ENCODE peak calls at places on chromosomes 7 and 10, in five cellular contexts. D is neural progenitor cell, N is ovary, I is IMR-90, J is left ventricle myocardium inferior. X is an unnamed sample.

GRCh38 chr10:79103078-79103477 is 34.3 kb downstream of the ZMIZ1 start:
- DNase-seq in D (no peak), N (no peak), I (no peak), J (no peak), X (no peak)

GRCh38 chr7:108062250-108063014 is 59.5 kb upstream of the LAMB1 start:
- DNase-seq in D (no peak), N (no peak), I (peak; percentile 59), J (no peak), X (no peak)

GRCh38 chr7:152872745-152873118 is 113.2 kb downstream of the ACTR3B start:
- DNase-seq in D (no peak), N (no peak), I (no peak), J (no peak), X (no peak)

GRCh38 chr10:106836923-106837322 is 327.6 kb downstream of the SORCS1 start:
- DNase-seq in D (no peak), N (no peak), I (no peak), J (no peak), X (no peak)

GRCh38 chr7:45088821-45089313 is at the start of gene NACAD:
- DNase-seq in D (peak; percentile 63), N (peak; percentile 83), I (peak; percentile 18), J (peak; percentile 53), X (no peak)

GRCh38 chr10:58291538-58292174 is 22.7 kb downstream of the CISD1 start:
- DNase-seq in D (peak; percentile 17), N (no peak), I (peak; percentile 71), J (no peak), X (no peak)

GRCh38 chr10:119281581-119282071 is 74.3 kb downstream of the GRK5 start:
- DNase-seq in D (no peak), N (peak; percentile 83), I (no peak), J (peak; percentile 89), X (no peak)

GRCh38 chr7:29853072-29853471 is 46.8 kb downstream of the WIPF3 start:
- DNase-seq in D (no peak), N (no peak), I (no peak), J (no peak), X (no peak)

GRCh38 chr10:71220689-71221540 is 8.5 kb downstream of the UNC5B start:
- DNase-seq in D (no peak), N (peak; percentile 19), I (no peak), J (no peak), X (no peak)

GRCh38 chr7:142499641-142500040 is 241.8 kb upstream of the PRSS58 start:
- DNase-seq in D (no peak), N (no peak), I (no peak), J (no peak), X (no peak)

GRCh38 chr10:7551891-7552731 is 114.7 kb downstream of the ITIH5 start:
- DNase-seq in D (peak; percentile 73), N (no peak), I (no peak), J (peak; percentile 55), X (no peak)

GRCh38 chr10:112958275-112958995 is 8.4 kb downstream of the TCF7L2 start:
- DNase-seq in D (no peak), N (no peak), I (peak; percentile 97), J (no peak), X (no peak)

GRCh38 chr7:138798836-138799235 is 840 bp upstream of the ATP6V0A4 start:
- DNase-seq in D (no peak), N (no peak), I (no peak), J (no peak), X (no peak)

GRCh38 chr10:114916653-114917052 is 21.3 kb upstream of the TRUB1 start:
- DNase-seq in D (no peak), N (no peak), I (no peak), J (no peak), X (no peak)

GRCh38 chr7:78487464-78487863 is 688.9 kb downstream of the PHTF2 start:
- DNase-seq in D (no peak), N (no peak), I (no peak), J (no peak), X (no peak)

GRCh38 chr10:19333631-19334030 is 285.0 kb downstream of the MALRD1 start:
- DNase-seq in D (no peak), N (no peak), I (no peak), J (no peak), X (no peak)

GRCh38 chr7:87474533-87475358 is 734 bp downstream of the ABCB4 start:
- DNase-seq in D (peak; percentile 26), N (no peak), I (no peak), J (no peak), X (no peak)

GRCh38 chr7:104943502-104944343 is 70.3 kb upstream of the KMT2E start:
- DNase-seq in D (no peak), N (peak; percentile 50), I (no peak), J (peak; percentile 40), X (peak; percentile 89)

GRCh38 chr10:118042827-118043242 is 3.9 kb downstream of the RAB11FIP2 start:
- DNase-seq in D (no peak), N (no peak), I (no peak), J (no peak), X (no peak)

GRCh38 chr10:89310092-89310886 is 8.4 kb downstream of the IFIT2 start:
- DNase-seq in D (no peak), N (no peak), I (no peak), J (no peak), X (no peak)

GRCh38 chr10:101218423-101219136 is 10.7 kb downstream of the LBX1 start:
- DNase-seq in D (no peak), N (no peak), I (no peak), J (no peak), X (no peak)

GRCh38 chr10:63711866-63712716 is 190.9 kb downstream of the REEP3 start:
- DNase-seq in D (no peak), N (peak; percentile 93), I (peak; percentile 97), J (peak; percentile 93), X (no peak)

GRCh38 chr7:27600247-27600646 is 62.4 kb downstream of the HIBADH start:
- DNase-seq in D (no peak), N (no peak), I (no peak), J (no peak), X (no peak)

GRCh38 chr10:102796407-102797176 is 40.6 kb downstream of the CYP17A1 start:
- DNase-seq in D (no peak), N (peak; percentile 82), I (peak; percentile 41), J (peak; percentile 91), X (peak; percentile 7)

GRCh38 chr7:128021361-128021760 is 9.9 kb downstream of the LRRC4 start:
- DNase-seq in D (no peak), N (no peak), I (peak; percentile 57), J (no peak), X (no peak)

GRCh38 chr7:128017880-128018845 is 13.1 kb downstream of the LRRC4 start:
- DNase-seq in D (no peak), N (no peak), I (peak; percentile 51), J (no peak), X (no peak)

GRCh38 chr7:128019330-128019729 is 11.9 kb downstream of the LRRC4 start:
- DNase-seq in D (peak; percentile 59), N (no peak), I (no peak), J (no peak), X (no peak)

GRCh38 chr7:128017460-128017859 is 13.8 kb downstream of the LRRC4 start:
- DNase-seq in D (no peak), N (no peak), I (no peak), J (no peak), X (no peak)

GRCh38 chr7:128020161-128020560 is 11.1 kb downstream of the LRRC4 start:
- DNase-seq in D (peak; percentile 43), N (no peak), I (no peak), J (no peak), X (no peak)
- H3K27ac ChIP-seq in D (no peak overlapping the region), N (no peak overlapping the region), I (no peak overlapping the region), J (no peak overlapping the region), X (no peak overlapping the region)

GRCh38 chr7:55515569-55516279 is 56.6 kb downstream of the VOPP1 start:
- DNase-seq in D (no peak), N (no peak), I (no peak), J (no peak), X (no peak)
- H3K27ac ChIP-seq in D (no peak overlapping the region), N (no peak overlapping the region), I (no peak overlapping the region), J (peak overlapping the region; percentile 53), X (no peak overlapping the region)

GRCh38 chr7:151706568-151707469 is 170.1 kb downstream of the PRKAG2 start:
- DNase-seq in D (no peak), N (no peak), I (peak; percentile 31), J (peak; percentile 5), X (no peak)
- H3K27ac ChIP-seq in D (no peak overlapping the region), N (no peak overlapping the region), I (no peak overlapping the region), J (peak overlapping the region; percentile 36), X (no peak overlapping the region)

DNA sequence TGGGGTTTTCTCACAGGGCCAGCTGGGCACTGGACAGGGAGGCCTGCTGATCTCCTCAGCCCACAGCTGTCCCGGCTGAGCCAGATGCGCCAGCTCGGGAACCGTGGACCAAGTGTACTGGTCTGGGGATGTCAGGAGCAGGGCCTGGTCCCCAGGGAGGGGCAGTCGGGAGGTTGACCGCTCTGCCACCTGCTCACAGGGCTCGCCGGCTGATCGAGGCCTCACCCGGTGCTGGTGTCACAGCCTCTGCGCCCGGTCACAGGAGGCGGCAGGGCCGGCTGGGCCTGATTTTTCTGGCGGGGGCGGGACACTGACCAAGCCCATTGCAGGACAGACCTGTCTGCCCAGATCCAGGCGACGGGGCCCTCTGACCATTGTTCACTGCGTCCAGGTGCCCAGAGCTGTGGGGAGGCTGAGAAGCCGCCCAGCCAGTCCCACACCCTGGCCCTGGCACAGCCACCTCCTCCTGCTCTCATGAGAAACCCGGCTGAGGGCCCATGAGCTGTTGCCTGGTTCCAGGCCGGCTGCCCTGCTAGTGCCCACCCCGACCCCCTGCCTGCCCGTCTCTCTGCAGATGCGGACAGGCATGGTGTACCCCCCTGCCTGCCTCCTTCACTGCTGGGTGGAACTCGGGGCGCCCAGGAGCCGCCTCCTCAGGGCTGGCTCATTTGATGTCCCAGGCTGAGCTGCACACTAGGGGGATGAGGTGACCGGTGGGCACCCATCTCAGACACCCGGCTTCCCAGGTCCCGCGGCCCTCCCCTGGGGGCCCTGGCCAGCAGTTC is 3.0 kb upstream of the TMEM184A start:
- DNase-seq in D (no peak), N (no peak), I (no peak), J (no peak), X (no peak)
- H3K27ac ChIP-seq in D (no peak overlapping the region), N (no peak overlapping the region), I (no peak overlapping the region), J (no peak overlapping the region), X (no peak overlapping the region)

DNA sequence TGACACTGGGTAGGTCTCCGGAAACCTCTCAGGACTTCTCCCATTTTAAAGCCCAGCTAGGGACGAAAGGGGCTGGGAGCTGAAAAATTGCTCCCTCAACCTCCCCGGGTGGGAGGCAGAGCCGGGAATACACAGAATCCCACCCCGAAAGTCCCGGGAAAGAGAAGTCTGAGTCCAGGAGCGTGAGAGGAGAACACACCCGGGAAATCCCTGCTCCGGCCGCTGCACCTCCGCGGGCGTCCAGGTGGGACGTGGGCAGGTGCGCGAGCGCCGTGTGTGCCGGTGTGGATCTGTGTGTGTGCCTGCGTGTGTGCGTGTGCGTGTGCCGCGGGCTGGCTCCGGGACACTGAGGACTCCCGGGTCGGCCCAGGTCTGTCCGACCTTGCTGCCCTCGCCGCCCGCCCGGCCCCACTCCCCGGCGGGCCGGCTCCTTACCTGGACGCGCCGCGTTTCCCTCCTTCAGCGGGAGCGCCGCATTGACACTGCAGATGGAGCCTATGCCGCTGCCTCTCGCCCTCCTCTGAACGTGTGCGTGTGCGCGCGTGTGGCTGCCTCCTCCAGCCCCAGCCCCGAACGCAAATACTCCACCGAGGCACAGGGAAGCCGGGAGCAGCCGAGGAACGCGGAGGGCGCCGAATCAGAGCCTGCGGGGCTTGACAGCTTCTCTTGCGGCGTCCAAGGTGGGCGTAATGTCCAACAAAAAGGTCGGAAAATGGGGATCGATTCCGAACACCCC is at the start of gene PLXNA4:
- DNase-seq in D (peak; percentile 52), N (peak; percentile 58), I (no peak), J (no peak), X (no peak)
- H3K27ac ChIP-seq in D (no peak within 1 kb of the TSS), N (no peak within 1 kb of the TSS), I (no peak within 1 kb of the TSS), J (peak within 1 kb of the TSS; percentile 67), X (no peak within 1 kb of the TSS)